ENCODE peak calls at places on chromosomes 13 and 19, in nine cellular contexts. E is choroid plexus epithelial cell; P is WTC11; K is upper lobe of right lung; J is endothelial cell; U is CD8-positive, alpha-beta T cell; H is tibial nerve; T is CD4-positive, alpha-beta T cell; B is mucosa of descending colon. S is an unnamed sample.
A peak's percentile ranks its signal among the peaks of the same experiment; 100 is the strongest.

GRCh38 chr19:54477650-54478049 is 4.6 kb upstream of the CDC42EP5 start:
- DNase-seq in H (no peak), K (no peak), B (no peak), U (no peak), T (no peak), J (no peak), P (no peak), E (peak; percentile 22), S (no peak)

GRCh38 chr13:98478134-98479129 is 98.5 kb downstream of the STK24 start:
- DNase-seq in J (peak; percentile 50), H (no peak), E (peak; percentile 30), B (no peak), U (no peak), T (no peak), P (no peak), K (no peak), S (no peak)

GRCh38 chr19:46860846-46861690 is at the start of gene ARHGAP35:
- DNase-seq in T (peak; percentile 65), B (peak; percentile 68), E (peak; percentile 85), P (peak; percentile 69), H (no peak), J (no peak), U (peak; percentile 18), K (peak; percentile 72), S (peak; percentile 82)

GRCh38 chr13:31878495-31878894 is 139.2 kb downstream of the RXFP2 start:
- DNase-seq in B (no peak), E (no peak), P (no peak), H (no peak), K (no peak), J (no peak), U (no peak), T (no peak), S (no peak)

GRCh38 chr19:45446295-45446694 is 21.5 kb upstream of the FOSB start:
- DNase-seq in K (no peak), P (no peak), J (no peak), H (no peak), B (no peak), T (no peak), U (no peak), E (peak; percentile 71), S (no peak)

GRCh38 chr19:35995655-35995993 is 636 bp downstream of the SDHAF1 start:
- DNase-seq in P (peak; percentile 76), E (peak; percentile 36), B (peak; percentile 63), H (no peak), J (peak; percentile 46), U (no peak), K (peak; percentile 75), T (no peak), S (peak; percentile 50)

GRCh38 chr19:1613808-1614570 is 8.7 kb upstream of the UQCR11 start:
- DNase-seq in U (no peak), H (no peak), B (no peak), K (no peak), E (no peak), T (no peak), P (no peak), J (no peak), S (no peak)

GRCh38 chr13:60620611-60621395 is 223.8 kb downstream of the TDRD3 start:
- DNase-seq in H (no peak), K (no peak), E (peak; percentile 12), P (no peak), J (no peak), U (no peak), T (no peak), B (no peak), S (no peak)

GRCh38 chr19:1455002-1455335 is 5.0 kb downstream of the APC2 start:
- DNase-seq in E (no peak), U (no peak), K (no peak), J (no peak), B (no peak), P (no peak), H (no peak), T (no peak), S (no peak)

GRCh38 chr19:51572908-51573307 is 1.8 kb downstream of the ZNF175 start:
- DNase-seq in T (no peak), K (no peak), H (no peak), B (no peak), P (no peak), E (peak; percentile 62), U (no peak), J (no peak), S (no peak)

GRCh38 chr13:90055121-90055520 is 1292.4 kb upstream of the MIR17HG start:
- DNase-seq in J (no peak), K (no peak), B (no peak), T (no peak), E (peak; percentile 41), H (no peak), P (no peak), U (no peak), S (no peak)

GRCh38 chr19:2385053-2385721 is 25.1 kb downstream of the TMPRSS9 start:
- DNase-seq in J (peak; percentile 14), H (no peak), E (peak; percentile 81), U (no peak), T (no peak), B (peak; percentile 72), K (no peak), P (peak; percentile 84), S (peak; percentile 46)

GRCh38 chr19:45306522-45307027 is 16.1 kb downstream of the CKM start:
- DNase-seq in J (no peak), H (no peak), U (no peak), E (no peak), K (no peak), T (no peak), B (no peak), P (peak; percentile 63), S (no peak)

GRCh38 chr13:110388141-110388943 is 81.3 kb downstream of the COL4A2 start:
- DNase-seq in E (peak; percentile 92), P (peak; percentile 29), T (no peak), U (no peak), H (no peak), K (no peak), J (no peak), B (no peak), S (no peak)

GRCh38 chr19:5484398-5485285 is 29.4 kb downstream of the ZNRF4 start:
- DNase-seq in B (no peak), U (no peak), K (no peak), P (no peak), T (no peak), J (no peak), E (peak; percentile 17), H (no peak), S (peak; percentile 66)
- TF ChIP-seq CTCF in B (no peak), U (no peak), K (no peak), P (no peak), T (no peak), J (no peak), E (no peak), H (no peak), S (no peak)

DNA sequence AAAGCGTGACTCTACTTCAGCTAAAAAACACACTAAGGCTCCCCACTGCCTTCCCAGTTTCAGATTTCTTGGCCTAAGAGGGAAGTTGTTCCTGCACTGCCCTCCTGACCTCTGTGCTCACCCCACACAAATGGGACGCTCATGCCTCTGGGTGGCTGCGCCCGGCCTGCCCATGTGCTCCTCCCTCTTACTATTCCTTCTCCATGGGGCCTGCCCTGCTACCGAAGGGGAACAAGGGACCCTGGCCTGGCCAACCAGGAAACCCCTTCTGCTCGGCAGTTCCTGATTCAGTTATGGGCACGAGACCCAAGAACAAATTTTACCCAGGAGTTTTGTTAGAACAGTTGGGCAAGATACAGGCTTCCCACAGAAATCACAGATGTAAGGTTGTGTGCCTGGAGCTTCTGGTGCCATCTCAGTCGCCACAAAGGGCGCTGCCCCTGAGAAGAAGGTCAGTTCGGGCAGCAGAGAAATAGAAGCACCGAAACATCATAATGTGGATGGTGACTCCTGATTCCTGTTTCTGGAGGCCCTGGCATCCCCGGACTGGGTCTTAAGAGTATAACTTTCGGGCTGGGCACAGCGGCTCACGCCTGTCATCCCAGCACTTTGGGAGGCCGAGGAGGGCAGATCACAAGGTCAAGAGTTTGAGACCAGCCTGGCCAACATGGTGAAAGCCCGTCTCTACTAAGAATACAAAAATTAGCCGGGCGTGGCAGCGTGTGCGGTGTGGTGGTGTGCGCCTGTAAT is 5.4 kb upstream of the PLPP2 start:
- DNase-seq in U (no peak), P (no peak), K (peak; percentile 83), H (no peak), T (no peak), J (no peak), B (peak; percentile 45), E (no peak), S (no peak)
- TF ChIP-seq CTCF in U (no peak), P (no peak), K (no peak), H (no peak), T (no peak), J (no peak), B (no peak), E (no peak), S (no peak)

GRCh38 chr13:43597599-43597945 is 189.2 kb downstream of the ENOX1 start:
- DNase-seq in K (no peak), P (no peak), B (no peak), H (no peak), U (no peak), T (no peak), E (no peak), J (no peak), S (no peak)
- TF ChIP-seq CTCF in K (no peak), P (no peak), B (no peak), H (no peak), U (no peak), T (no peak), E (no peak), J (no peak), S (no peak)

DNA sequence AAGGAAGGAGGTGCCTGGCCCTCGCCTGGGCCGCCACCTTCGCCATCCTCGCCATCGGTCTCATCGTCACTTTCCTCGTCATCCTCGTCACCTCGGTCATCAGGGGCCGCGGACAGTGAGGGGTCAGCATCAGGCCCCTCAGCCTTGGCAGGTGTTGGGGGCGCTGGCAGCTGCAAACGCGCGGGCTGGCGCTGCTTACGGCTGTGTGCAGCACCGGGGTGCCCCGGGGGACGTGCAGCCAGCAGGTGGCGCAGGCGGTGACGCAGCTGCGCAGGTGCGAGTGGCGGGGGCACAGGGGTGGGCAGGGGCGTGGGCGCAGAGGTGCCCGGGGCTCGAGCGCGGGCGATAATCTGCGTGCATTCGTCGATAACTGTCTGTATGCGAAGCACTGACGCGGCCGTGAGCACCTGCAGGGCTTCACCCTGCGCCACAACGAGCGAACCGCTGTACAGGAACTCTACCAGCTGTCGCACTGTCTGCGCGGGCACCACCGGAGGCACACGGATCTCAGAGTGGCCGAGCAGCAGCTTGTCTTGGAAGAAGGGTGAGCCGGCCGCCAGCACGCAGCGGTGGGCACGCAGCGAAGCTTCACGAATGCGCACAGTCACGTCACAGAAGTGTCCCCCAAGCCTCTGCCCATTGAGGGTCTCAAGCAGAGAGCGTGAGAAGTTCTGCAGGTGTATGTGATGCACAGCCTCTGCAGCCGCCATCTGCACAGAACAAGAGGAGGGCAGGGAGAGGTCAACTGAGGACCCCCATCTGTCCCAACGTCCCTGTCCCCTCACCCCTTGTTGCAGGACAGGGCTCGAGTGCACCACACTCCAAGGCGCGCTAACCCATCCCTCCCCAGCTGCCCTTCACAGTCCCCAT is 2.4 kb downstream of the ZBTB45 start:
- DNase-seq in B (peak; percentile 39), E (no peak), K (no peak), P (peak; percentile 42), H (no peak), J (no peak), U (no peak), T (no peak), S (no peak)
- TF ChIP-seq CTCF in B (no peak), E (no peak), K (no peak), P (no peak), H (no peak), J (no peak), U (no peak), T (peak; percentile 16), S (no peak)

S was measured in glutamatergic neuron.